ENCODE peak calls at places on chromosomes 11 and 22, in nine cellular contexts. I is left ventricle myocardium inferior, D is Calu3, Y is neural crest cell, C is psoas muscle, G is AG09319, S is body of pancreas, U is RWPE1, E is D721Med. B is an unnamed sample.

GRCh38 chr22:47445212-47445611 is 682.8 kb downstream of the TBC1D22A start:
- DNase-seq in I (no peak), D (no peak), Y (no peak), C (no peak), G (no peak), S (no peak), U (no peak), E (no peak), B (no peak)

GRCh38 chr11:30879322-30880020 is 293.3 kb upstream of the MPPED2 start:
- DNase-seq in I (no peak), D (no peak), Y (no peak), C (no peak), G (no peak), S (peak; percentile 8), U (no peak), E (no peak), B (no peak)

GRCh38 chr11:35151241-35151640 is 12.3 kb downstream of the CD44 start:
- DNase-seq in I (no peak), D (no peak), Y (no peak), C (no peak), G (no peak), S (no peak), U (no peak), E (no peak), B (no peak)

GRCh38 chr11:2929511-2929879 is 275 bp upstream of the PHLDA2 start:
- DNase-seq in I (no peak), D (peak; percentile 90), Y (no peak), C (peak; percentile 66), G (no peak), S (peak; percentile 70), U (peak; percentile 91), E (no peak), B (no peak)

GRCh38 chr22:40509401-40510134 is 127.0 kb downstream of the MRTFA start:
- DNase-seq in I (peak; percentile 50), D (peak; percentile 61), Y (no peak), C (peak; percentile 36), G (peak; percentile 68), S (peak; percentile 86), U (peak; percentile 40), E (no peak), B (no peak)

GRCh38 chr11:66150140-66150539 is 80.1 kb downstream of the PACS1 start:
- DNase-seq in I (no peak), D (no peak), Y (no peak), C (no peak), G (no peak), S (no peak), U (no peak), E (no peak), B (no peak)

GRCh38 chr11:824292-824880 is 3.3 kb upstream of the CRACR2B start:
- DNase-seq in I (no peak), D (no peak), Y (no peak), C (peak; percentile 63), G (no peak), S (peak; percentile 92), U (no peak), E (no peak), B (no peak)

GRCh38 chr22:46754110-46754799 is 8.2 kb upstream of the TBC1D22A start:
- DNase-seq in I (peak; percentile 94), D (peak; percentile 93), Y (no peak), C (peak; percentile 98), G (peak; percentile 92), S (peak; percentile 96), U (peak; percentile 91), E (no peak), B (no peak)

GRCh38 chr22:38203090-38203810 is 1.5 kb downstream of the MAFF start:
- DNase-seq in I (no peak), D (peak; percentile 71), Y (no peak), C (no peak), G (no peak), S (peak; percentile 79), U (peak; percentile 36), E (no peak), B (peak; percentile 55)

GRCh38 chr11:65586247-65586630 is 9.4 kb downstream of the KCNK7 start:
- DNase-seq in I (no peak), D (no peak), Y (no peak), C (no peak), G (no peak), S (no peak), U (no peak), E (no peak), B (no peak)

GRCh38 chr11:61627831-61628753 is 47.2 kb upstream of the SYT7 start:
- DNase-seq in I (peak; percentile 60), D (peak; percentile 81), Y (peak; percentile 59), C (peak; percentile 67), G (peak; percentile 48), S (peak; percentile 82), U (peak; percentile 71), E (peak; percentile 74), B (peak; percentile 42)

GRCh38 chr11:118596226-118596625 is 11.2 kb upstream of the PHLDB1 start:
- DNase-seq in I (no peak), D (no peak), Y (no peak), C (no peak), G (no peak), S (no peak), U (no peak), E (no peak), B (no peak)

GRCh38 chr11:64268687-64269379 is 15.6 kb downstream of the BAD start:
- DNase-seq in I (peak; percentile 71), D (peak; percentile 56), Y (peak; percentile 14), C (peak; percentile 85), G (no peak), S (peak; percentile 70), U (no peak), E (no peak), B (no peak)

GRCh38 chr11:43708776-43709175 is 28.2 kb downstream of the HSD17B12 start:
- DNase-seq in I (no peak), D (no peak), Y (no peak), C (no peak), G (no peak), S (no peak), U (peak; percentile 2), E (no peak), B (no peak)

GRCh38 chr22:23187201-23187600 is 6.9 kb downstream of the BCR start:
- DNase-seq in I (no peak), D (no peak), Y (no peak), C (no peak), G (no peak), S (no peak), U (no peak), E (no peak), B (no peak)

GRCh38 chr22:42814215-42814614 is 42.9 kb downstream of the ARFGAP3 start:
- DNase-seq in I (no peak), D (no peak), Y (no peak), C (no peak), G (no peak), S (no peak), U (no peak), E (no peak), B (no peak)

DNA sequence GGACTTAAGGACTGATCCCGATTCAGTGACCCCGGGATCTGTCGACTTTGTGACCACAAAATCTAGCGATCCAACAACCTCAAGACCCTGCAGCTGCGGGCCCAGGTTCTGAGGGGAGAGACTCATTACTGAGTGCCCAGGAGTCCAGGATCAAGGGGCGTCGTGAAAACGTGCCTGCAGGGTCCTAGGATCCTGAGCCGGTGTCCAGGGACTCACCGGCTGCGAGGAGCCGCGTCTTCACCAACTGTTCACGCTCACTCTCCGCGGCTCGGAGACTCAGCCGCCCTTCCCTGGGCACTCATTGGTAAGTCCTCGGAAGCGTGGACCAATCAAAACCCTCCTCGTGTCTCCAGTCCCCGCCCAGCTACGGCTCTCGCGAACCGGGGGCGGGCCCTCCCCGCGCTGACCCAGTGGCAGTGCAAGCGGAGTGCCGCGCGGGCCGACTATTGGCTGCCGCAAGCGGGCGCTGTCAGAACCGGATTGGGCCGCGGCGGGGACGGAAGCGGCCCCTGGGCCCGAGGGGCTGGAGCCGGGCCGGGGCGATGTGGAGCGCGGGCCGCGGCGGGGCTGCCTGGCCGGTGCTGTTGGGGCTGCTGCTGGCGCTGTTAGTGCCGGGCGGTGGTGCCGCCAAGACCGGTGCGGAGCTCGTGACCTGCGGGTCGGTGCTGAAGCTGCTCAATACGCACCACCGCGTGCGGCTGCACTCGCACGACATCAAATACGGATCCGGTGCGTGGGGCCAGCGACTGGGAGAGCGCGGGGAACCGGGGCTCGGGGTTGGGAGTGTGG is at the start of gene SDF2L1:
- DNase-seq in I (peak; percentile 98), D (peak; percentile 99), Y (peak; percentile 94), C (peak; percentile 99), G (peak; percentile 97), S (peak; percentile 99), U (peak; percentile 97), E (peak; percentile 99), B (peak; percentile 96)
- TF ChIP-seq CTCF in I (peak; percentile 41), D (no peak), Y (peak; percentile 7), C (no peak), G (no peak), S (no peak), U (no peak), E (no peak), B (peak; percentile 39)

GRCh38 chr11:46521947-46522681 is 71.7 kb downstream of the AMBRA1 start:
- DNase-seq in I (no peak), D (no peak), Y (no peak), C (no peak), G (no peak), S (no peak), U (no peak), E (no peak), B (no peak)
- TF ChIP-seq CTCF in I (peak; percentile 27), D (no peak), Y (peak; percentile 38), C (no peak), G (peak; percentile 2), S (no peak), U (no peak), E (peak; percentile 9), B (no peak)

GRCh38 chr11:101434241-101434640 is 149.6 kb downstream of the TRPC6 start:
- DNase-seq in I (no peak), D (no peak), Y (no peak), C (no peak), G (no peak), S (no peak), U (no peak), E (no peak), B (no peak)

GRCh38 chr11:101430236-101430635 is 153.6 kb downstream of the TRPC6 start:
- DNase-seq in I (no peak), D (no peak), Y (no peak), C (no peak), G (no peak), S (no peak), U (no peak), E (no peak), B (no peak)

GRCh38 chr11:101429708-101430107 is 154.1 kb downstream of the TRPC6 start:
- DNase-seq in I (no peak), D (no peak), Y (no peak), C (no peak), G (no peak), S (no peak), U (no peak), E (no peak), B (no peak)

DNA sequence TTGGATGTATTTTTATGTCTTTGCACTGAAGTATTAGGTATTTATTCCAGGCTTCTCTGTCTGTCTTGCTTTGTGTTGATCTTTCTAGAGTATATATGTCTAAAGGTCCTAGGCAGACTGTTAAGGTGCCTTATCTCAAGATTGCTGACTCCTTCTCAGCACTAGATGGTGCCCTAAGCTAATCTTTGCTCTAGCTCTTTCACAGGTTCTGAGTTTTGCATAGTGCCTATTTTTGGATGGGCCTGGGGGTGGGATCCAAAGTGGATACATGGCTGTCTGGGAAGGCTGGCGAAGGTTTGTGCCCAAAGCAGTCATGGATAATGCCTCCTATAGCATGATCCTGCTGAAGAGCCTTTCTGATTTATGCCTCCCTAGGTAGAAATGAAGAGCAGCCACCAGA is 154.9 kb downstream of the TRPC6 start:
- DNase-seq in I (no peak), D (peak; percentile 9), Y (no peak), C (no peak), G (no peak), S (peak; percentile 15), U (no peak), E (no peak), B (no peak)
- TF ChIP-seq CTCF in I (peak; percentile 39), D (no peak), Y (peak; percentile 54), C (no peak), G (peak; percentile 54), S (peak; percentile 54), U (peak; percentile 36), E (peak; percentile 16), B (no peak)

GRCh38 chr11:18731949-18732821 is 6.2 kb upstream of the IGSF22 start:
- DNase-seq in I (peak; percentile 55), D (peak; percentile 68), Y (peak; percentile 79), C (peak; percentile 58), G (no peak), S (peak; percentile 51), U (peak; percentile 75), E (peak; percentile 77), B (no peak)
- TF ChIP-seq CTCF in I (peak; percentile 98), D (peak; percentile 90), Y (peak; percentile 92), C (peak; percentile 95), G (no peak), S (peak; percentile 81), U (peak; percentile 97), E (peak; percentile 81), B (peak; percentile 97)

B was measured in mesothelial cell of epicardium.